ENCODE peak calls at places on chromosome 18, in ten cellular contexts. M, L, Z, D, J, U, W, K, V and H are unnamed samples.

GRCh38 chr18:59917422-59917821 is 17.6 kb downstream of the PMAIP1 start:
- DNase-seq in M (peak), U (no peak), W (peak), Z (no peak), V (no peak), K (no peak), J (no peak), D (peak), L (no peak), H (no peak)

GRCh38 chr18:76489081-76489480 is 6.0 kb downstream of the ZNF516 start:
- DNase-seq in W (no peak), L (no peak), U (no peak), K (no peak), J (no peak), V (no peak), M (no peak), D (no peak), Z (no peak), H (no peak)

GRCh38 chr18:45780568-45780967 is 44.9 kb upstream of the SIGLEC15 start:
- DNase-seq in W (no peak), U (no peak), V (no peak), K (no peak), M (no peak), J (no peak), Z (no peak), L (no peak), D (no peak), H (no peak)

GRCh38 chr18:8946046-8946838 is 156.3 kb upstream of the NDUFV2 start:
- DNase-seq in W (no peak), D (no peak), Z (no peak), M (no peak), U (no peak), K (no peak), J (no peak), L (no peak), V (no peak), H (no peak)

GRCh38 chr18:77071711-77072292 is 60.8 kb downstream of the MBP start:
- DNase-seq in L (no peak), J (no peak), U (peak), K (no peak), Z (no peak), M (no peak), V (no peak), D (peak), W (no peak), H (no peak)

GRCh38 chr18:52216104-52216503 is 123.9 kb upstream of the DCC start:
- DNase-seq in Z (no peak), K (no peak), J (no peak), L (no peak), W (no peak), M (no peak), D (no peak), U (no peak), V (no peak), H (no peak)

GRCh38 chr18:64110692-64111480 is 38.0 kb downstream of the LINC00305 start:
- DNase-seq in U (no peak), W (no peak), Z (no peak), M (no peak), V (no peak), L (no peak), D (no peak), K (no peak), J (no peak), H (no peak)

GRCh38 chr18:43563780-43564179 is 286.5 kb upstream of the SYT4 start:
- DNase-seq in L (no peak), W (no peak), V (no peak), Z (no peak), K (no peak), M (peak), J (no peak), D (peak), U (peak), H (no peak)

GRCh38 chr18:23867011-23867410 is 147.5 kb upstream of the TTC39C start:
- DNase-seq in W (no peak), Z (no peak), L (no peak), K (no peak), V (no peak), M (no peak), U (no peak), J (no peak), D (no peak), H (no peak)

GRCh38 chr18:9673296-9674251 is 34.5 kb upstream of the RAB31 start:
- DNase-seq in V (no peak), Z (peak), U (peak), W (peak), D (peak), L (no peak), J (no peak), M (peak), K (no peak), H (no peak)

GRCh38 chr18:33901894-33902512 is 322.7 kb downstream of the NOL4 start:
- DNase-seq in D (no peak), V (no peak), K (no peak), W (no peak), Z (no peak), L (no peak), M (peak), U (no peak), J (no peak), H (no peak)

GRCh38 chr18:76328145-76328544 is 166.9 kb downstream of the ZNF516 start:
- DNase-seq in U (no peak), D (no peak), M (no peak), J (no peak), K (no peak), W (no peak), Z (no peak), V (no peak), L (no peak), H (no peak)

GRCh38 chr18:8084160-8084559 is 517.0 kb downstream of the PTPRM start:
- DNase-seq in W (peak), K (no peak), V (no peak), L (peak), J (no peak), D (peak), M (peak), Z (no peak), U (no peak), H (no peak)

GRCh38 chr18:26215247-26215970 is 10.8 kb upstream of the TAF4B start:
- DNase-seq in V (no peak), Z (no peak), W (no peak), J (no peak), K (no peak), D (no peak), U (no peak), M (no peak), L (no peak), H (no peak)

GRCh38 chr18:61541673-61542072 is 208.4 kb downstream of the CDH20 start:
- DNase-seq in J (peak), W (no peak), U (no peak), V (no peak), M (no peak), D (no peak), K (no peak), Z (no peak), L (no peak), H (no peak)

GRCh38 chr18:9137168-9138066 is 836 bp downstream of the ANKRD12 start:
- DNase-seq in M (peak), W (peak), D (peak), U (peak), K (peak), J (peak), Z (peak), L (peak), V (peak), H (no peak)

GRCh38 chr18:56945171-56945863 is 201.6 kb upstream of the BOD1L2 start:
- DNase-seq in K (no peak), Z (no peak), D (no peak), M (no peak), U (no peak), W (no peak), V (no peak), L (no peak), J (no peak), H (no peak)

GRCh38 chr18:45876131-45876530 is 50.7 kb downstream of the SIGLEC15 start:
- DNase-seq in Z (no peak), M (no peak), W (no peak), D (no peak), J (no peak), K (no peak), U (no peak), L (no peak), V (no peak), H (no peak)

GRCh38 chr18:78659748-78660147 is 319.9 kb upstream of the SALL3 start:
- DNase-seq in M (peak), Z (no peak), K (no peak), U (no peak), D (no peak), J (peak), W (no peak), V (no peak), L (peak), H (no peak)

GRCh38 chr18:56107821-56108485 is 520.0 kb upstream of the TCF4 start:
- DNase-seq in U (no peak), W (no peak), V (no peak), L (no peak), Z (no peak), K (no peak), J (no peak), D (peak), M (no peak), H (no peak)

GRCh38 chr18:21747764-21748693 is 7.4 kb downstream of the MIB1 start:
- DNase-seq in M (no peak), J (no peak), L (no peak), Z (no peak), V (no peak), W (no peak), U (no peak), D (no peak), K (no peak), H (no peak)

GRCh38 chr18:9422816-9423519 is 52.3 kb upstream of the RALBP1 start:
- DNase-seq in K (no peak), U (peak), D (no peak), M (no peak), Z (peak), W (no peak), V (no peak), J (no peak), L (no peak), H (no peak)

GRCh38 chr18:69958422-69958821 is 10.7 kb upstream of the CD226 start:
- DNase-seq in K (no peak), D (no peak), J (no peak), U (no peak), W (no peak), Z (no peak), M (no peak), L (no peak), V (no peak), H (no peak)

GRCh38 chr18:8835556-8835955 is 130.2 kb downstream of the MTCL1 start:
- DNase-seq in J (no peak), D (no peak), W (peak), L (no peak), K (peak), Z (no peak), M (no peak), V (no peak), U (no peak), H (no peak)

GRCh38 chr18:51559902-51560287 is 362.4 kb upstream of the MEX3C start:
- DNase-seq in V (no peak), D (no peak), M (no peak), L (no peak), J (no peak), U (no peak), W (no peak), Z (no peak), K (no peak), H (no peak)

GRCh38 chr18:23229472-23229871 is 94.2 kb downstream of the CABLES1 start:
- DNase-seq in J (no peak), M (no peak), W (no peak), L (no peak), V (no peak), K (no peak), U (no peak), D (no peak), Z (no peak), H (no peak)

GRCh38 chr18:78430171-78430857 is 549.3 kb upstream of the SALL3 start:
- DNase-seq in U (no peak), Z (no peak), W (no peak), M (no peak), L (no peak), J (no peak), V (peak), K (no peak), D (no peak), H (no peak)

GRCh38 chr18:23143059-23143831 is 8.0 kb downstream of the CABLES1 start:
- DNase-seq in V (no peak), M (no peak), Z (peak), K (peak), U (no peak), J (no peak), L (no peak), W (peak), D (no peak), H (peak)

GRCh38 chr18:39743463-39743862 is 2177.9 kb upstream of the CELF4 start:
- DNase-seq in K (no peak), L (no peak), M (no peak), J (no peak), W (no peak), V (no peak), Z (no peak), U (no peak), D (no peak), H (no peak)

GRCh38 chr18:39737869-39738268 is 2172.3 kb upstream of the CELF4 start:
- DNase-seq in V (no peak), Z (no peak), L (no peak), M (no peak), W (no peak), U (no peak), J (no peak), K (no peak), D (no peak), H (no peak)

GRCh38 chr18:39746201-39746600 is 2180.6 kb upstream of the CELF4 start:
- DNase-seq in K (no peak), J (no peak), U (no peak), Z (no peak), L (no peak), D (no peak), M (no peak), V (no peak), W (no peak), H (no peak)

GRCh38 chr18:39742015-39742466 is 2176.4 kb upstream of the CELF4 start:
- DNase-seq in V (no peak), Z (no peak), U (no peak), K (no peak), D (peak), W (no peak), J (no peak), L (no peak), M (no peak), H (no peak)
- TF ChIP-seq POLR2AphosphoS5 in V (no peak), Z (no peak), U (no peak), K (no peak), D (no peak), W (no peak), J (no peak), L (no peak), M (no peak), H (no peak)

DNA sequence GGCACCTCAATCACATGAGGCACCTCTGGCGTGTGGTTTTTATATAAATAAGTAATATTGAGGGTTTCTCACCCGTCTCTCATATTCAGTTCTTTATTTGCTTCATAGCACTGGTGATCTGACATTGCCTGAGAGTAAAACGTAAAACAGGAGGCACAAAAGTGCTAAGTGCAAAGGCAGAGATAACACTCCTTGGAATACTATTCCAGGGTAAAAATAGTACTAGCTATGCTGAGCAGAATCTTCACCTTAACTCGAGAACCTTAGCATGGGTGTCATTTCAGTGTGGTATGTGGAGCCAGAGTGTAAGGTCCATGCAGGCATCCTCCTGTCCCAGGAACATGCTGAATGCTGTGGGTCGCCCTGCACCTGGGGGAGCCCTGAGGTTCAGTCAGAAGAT is 26.9 kb downstream of the ZCCHC2 start:
- DNase-seq in D (no peak), L (no peak), K (no peak), M (no peak), J (no peak), Z (no peak), W (no peak), U (no peak), V (no peak), H (no peak)
- TF ChIP-seq CTCF in D (no peak), L (no peak), K (no peak), M (no peak), J (no peak), Z (no peak), W (no peak), U (no peak), V (no peak), H (no peak)

GRCh38 chr18:67599277-67599676 is 82.8 kb upstream of the DSEL start:
- DNase-seq in V (no peak), J (no peak), D (peak), M (no peak), W (no peak), U (no peak), L (no peak), K (no peak), Z (no peak), H (no peak)
- TF ChIP-seq POLR2AphosphoS5 in V (no peak), J (no peak), D (no peak), M (no peak), W (no peak), U (no peak), L (no peak), K (no peak), Z (no peak), H (no peak)

DNA sequence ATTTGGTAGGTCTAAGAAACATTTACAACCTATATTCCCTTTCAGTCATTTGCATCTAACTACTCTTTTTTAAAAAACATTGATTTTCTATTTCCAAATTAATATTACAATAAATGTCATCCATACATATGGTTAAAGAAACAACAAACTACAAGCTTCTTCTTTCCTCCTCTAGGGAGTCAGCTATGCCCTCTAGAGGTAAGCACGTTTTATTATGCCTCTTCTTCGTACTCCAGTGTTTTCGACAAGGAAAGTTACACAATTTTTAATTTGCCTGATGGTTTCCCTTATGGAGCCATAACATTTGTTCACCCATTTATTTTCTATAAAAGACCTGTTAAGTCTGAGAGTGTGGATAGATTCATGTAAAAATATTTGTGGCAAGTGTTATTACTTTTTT is 183.4 kb upstream of the CDH7 start:
- DNase-seq in V (no peak), W (no peak), J (no peak), U (no peak), Z (no peak), D (no peak), L (no peak), M (peak), K (no peak), H (no peak)
- TF ChIP-seq CTCF in V (no peak), W (peak), J (no peak), U (no peak), Z (no peak), D (no peak), L (no peak), M (peak), K (no peak), H (no peak)